ENCODE peak calls at places on chromosome 22, in six cellular contexts. One of them, this sample, is unnamed. For H3K4me1, the result is how much of the 10 kb centered on the place peaks cover.

GRCh38 chr22:49094151-49094550 is 733.5 kb downstream of the BRD1 start:
- DNase-seq in A549: no peak
- DNase-seq in body of pancreas: no peak
- DNase-seq in left ventricle myocardium inferior: no peak
- DNase-seq in transverse colon: no peak
- DNase-seq in heart right ventricle: no peak
- DNase-seq in this sample: no peak

GRCh38 chr22:20765938-20766337 is 8.0 kb upstream of the SERPIND1 start:
- DNase-seq in body of pancreas: no peak
- DNase-seq in transverse colon: no peak
- DNase-seq in A549: no peak
- DNase-seq in heart right ventricle: no peak
- DNase-seq in left ventricle myocardium inferior: no peak
- DNase-seq in this sample: no peak

GRCh38 chr22:23180893-23181762 is 819 bp downstream of the BCR start:
- DNase-seq in A549: peak
- DNase-seq in heart right ventricle: no peak
- DNase-seq in body of pancreas: peak
- DNase-seq in left ventricle myocardium inferior: peak
- DNase-seq in transverse colon: peak
- DNase-seq in this sample: no peak

GRCh38 chr22:45548991-45549736 is 46.5 kb downstream of the FBLN1 start:
- DNase-seq in heart right ventricle: no peak
- DNase-seq in body of pancreas: no peak
- DNase-seq in transverse colon: peak
- DNase-seq in A549: peak
- DNase-seq in left ventricle myocardium inferior: peak
- DNase-seq in this sample: peak

GRCh38 chr22:23117890-23118646 is 23.7 kb downstream of the RSPH14 start:
- DNase-seq in heart right ventricle: no peak
- DNase-seq in body of pancreas: no peak
- DNase-seq in left ventricle myocardium inferior: no peak
- DNase-seq in A549: no peak
- DNase-seq in transverse colon: no peak
- DNase-seq in this sample: peak

GRCh38 chr22:46002757-46003270 is 25.9 kb upstream of the WNT7B start:
- DNase-seq in body of pancreas: no peak
- DNase-seq in left ventricle myocardium inferior: peak
- DNase-seq in heart right ventricle: no peak
- DNase-seq in A549: no peak
- DNase-seq in transverse colon: no peak
- DNase-seq in this sample: peak

GRCh38 chr22:42699281-42699681 is 21.4 kb downstream of the A4GALT start:
- DNase-seq in transverse colon: no peak
- DNase-seq in A549: no peak
- DNase-seq in heart right ventricle: no peak
- DNase-seq in left ventricle myocardium inferior: no peak
- DNase-seq in body of pancreas: no peak
- DNase-seq in this sample: no peak

GRCh38 chr22:22180738-22181514 is 63.7 kb upstream of the VPREB1 start:
- DNase-seq in transverse colon: no peak
- DNase-seq in left ventricle myocardium inferior: no peak
- DNase-seq in A549: no peak
- DNase-seq in heart right ventricle: no peak
- DNase-seq in body of pancreas: no peak
- DNase-seq in this sample: no peak

GRCh38 chr22:23199159-23199558 is 18.9 kb downstream of the BCR start:
- DNase-seq in heart right ventricle: no peak
- DNase-seq in left ventricle myocardium inferior: no peak
- DNase-seq in A549: no peak
- DNase-seq in transverse colon: no peak
- DNase-seq in body of pancreas: no peak
- DNase-seq in this sample: peak

GRCh38 chr22:48575567-48576332 is 1251.9 kb downstream of the BRD1 start:
- DNase-seq in heart right ventricle: no peak
- DNase-seq in A549: no peak
- DNase-seq in left ventricle myocardium inferior: no peak
- DNase-seq in body of pancreas: no peak
- DNase-seq in transverse colon: no peak
- DNase-seq in this sample: peak

GRCh38 chr22:34776827-34777226 is 289.1 kb upstream of the ISX start:
- DNase-seq in transverse colon: no peak
- DNase-seq in heart right ventricle: no peak
- DNase-seq in A549: no peak
- DNase-seq in body of pancreas: no peak
- DNase-seq in left ventricle myocardium inferior: no peak
- DNase-seq in this sample: no peak

GRCh38 chr22:24207264-24208011 is 26.2 kb downstream of the SUSD2 start:
- DNase-seq in body of pancreas: no peak
- DNase-seq in transverse colon: no peak
- DNase-seq in A549: no peak
- DNase-seq in heart right ventricle: no peak
- DNase-seq in left ventricle myocardium inferior: no peak
- DNase-seq in this sample: no peak

GRCh38 chr22:44436656-44437492 is 61.2 kb downstream of the RTL6 start:
- DNase-seq in heart right ventricle: no peak
- DNase-seq in transverse colon: no peak
- DNase-seq in left ventricle myocardium inferior: no peak
- DNase-seq in body of pancreas: no peak
- DNase-seq in A549: no peak
- DNase-seq in this sample: no peak

GRCh38 chr22:49725516-49725915 is 102.2 kb downstream of the BRD1 start:
- DNase-seq in heart right ventricle: no peak
- DNase-seq in A549: no peak
- DNase-seq in transverse colon: no peak
- DNase-seq in left ventricle myocardium inferior: no peak
- DNase-seq in body of pancreas: no peak
- DNase-seq in this sample: no peak

GRCh38 chr22:28172948-28173360 is 253.9 kb upstream of the PITPNB start:
- DNase-seq in transverse colon: no peak
- DNase-seq in A549: no peak
- DNase-seq in body of pancreas: no peak
- DNase-seq in left ventricle myocardium inferior: no peak
- DNase-seq in heart right ventricle: no peak
- DNase-seq in this sample: no peak

GRCh38 chr22:48644108-48644507 is 1183.6 kb downstream of the BRD1 start:
- DNase-seq in left ventricle myocardium inferior: no peak
- DNase-seq in body of pancreas: no peak
- DNase-seq in transverse colon: no peak
- DNase-seq in heart right ventricle: no peak
- DNase-seq in A549: peak
- DNase-seq in this sample: no peak

GRCh38 chr22:33635766-33636165 is 284.5 kb downstream of the LARGE1 start:
- DNase-seq in A549: no peak
- DNase-seq in body of pancreas: no peak
- DNase-seq in left ventricle myocardium inferior: no peak
- DNase-seq in transverse colon: no peak
- DNase-seq in heart right ventricle: no peak
- DNase-seq in this sample: no peak

GRCh38 chr22:40533712-40534378 is 102.7 kb downstream of the MRTFA start:
- DNase-seq in left ventricle myocardium inferior: no peak
- DNase-seq in A549: peak
- DNase-seq in body of pancreas: no peak
- DNase-seq in transverse colon: peak
- DNase-seq in heart right ventricle: no peak
- DNase-seq in this sample: no peak
- H3K4me3 ChIP-seq in left ventricle myocardium inferior: peak
- H3K4me3 ChIP-seq in A549: peak
- H3K4me3 ChIP-seq in body of pancreas: no peak
- H3K4me3 ChIP-seq in transverse colon: peak
- H3K4me3 ChIP-seq in heart right ventricle: no peak
- H3K4me3 ChIP-seq in this sample: peak

GRCh38 chr22:37484115-37485005 is 1.8 kb downstream of the MFNG start:
- DNase-seq in body of pancreas: no peak
- DNase-seq in left ventricle myocardium inferior: peak
- DNase-seq in A549: no peak
- DNase-seq in transverse colon: peak
- DNase-seq in heart right ventricle: peak
- DNase-seq in this sample: peak
- H3K4me1 ChIP-seq in body of pancreas: under half
- H3K4me1 ChIP-seq in left ventricle myocardium inferior: half or more
- H3K4me1 ChIP-seq in A549: under half
- H3K4me1 ChIP-seq in transverse colon: under half
- H3K4me1 ChIP-seq in heart right ventricle: under half
- H3K4me1 ChIP-seq in this sample: under half

DNA sequence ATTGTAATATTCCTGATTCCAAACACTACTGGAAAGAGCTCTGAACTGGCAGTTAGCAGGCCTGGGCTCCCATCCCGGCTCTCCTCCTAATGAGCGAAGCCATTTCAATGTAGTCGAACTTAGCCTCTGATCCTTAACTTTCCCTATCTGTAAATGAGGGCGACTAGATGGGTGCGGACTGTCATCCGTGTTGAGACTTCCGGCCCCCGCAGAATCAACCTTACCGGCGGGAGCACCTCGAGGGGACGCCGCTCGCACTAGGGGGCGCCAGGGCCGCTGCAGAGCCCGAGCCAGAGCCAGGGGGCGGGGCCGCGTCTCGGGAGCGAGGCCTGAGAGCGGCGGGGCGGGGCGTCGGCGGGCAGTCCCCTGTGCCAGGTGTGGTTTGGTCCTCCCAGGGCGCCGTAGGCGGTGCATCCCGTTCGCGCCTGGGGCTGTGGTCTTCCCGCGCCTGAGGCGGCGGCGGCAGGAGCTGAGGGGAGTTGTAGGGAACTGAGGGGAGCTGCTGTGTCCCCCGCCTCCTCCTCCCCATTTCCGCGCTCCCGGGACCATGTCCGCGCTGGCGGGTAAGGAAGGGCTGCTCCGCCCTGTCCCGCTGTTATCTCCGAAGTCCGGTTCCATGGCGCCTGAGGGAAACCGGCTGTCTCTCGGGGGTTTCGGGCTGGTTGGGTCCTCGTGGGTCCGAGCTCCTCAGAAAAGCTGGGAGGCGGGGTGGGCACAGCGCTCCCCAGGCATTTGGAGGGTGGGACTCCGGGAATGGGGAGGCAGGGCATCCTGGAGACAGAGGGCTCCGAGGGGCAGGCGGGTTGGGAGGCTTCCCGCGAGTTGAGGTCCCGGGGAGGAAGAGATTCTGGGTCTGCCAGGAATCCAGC is at the start of gene LIMK2:
- DNase-seq in transverse colon: peak
- DNase-seq in A549: peak
- DNase-seq in heart right ventricle: peak
- DNase-seq in left ventricle myocardium inferior: peak
- DNase-seq in body of pancreas: peak
- DNase-seq in this sample: peak
- H3K27ac ChIP-seq in transverse colon: peak
- H3K27ac ChIP-seq in A549: peak
- H3K27ac ChIP-seq in heart right ventricle: peak
- H3K27ac ChIP-seq in left ventricle myocardium inferior: peak
- H3K27ac ChIP-seq in body of pancreas: peak
- H3K27ac ChIP-seq in this sample: peak

GRCh38 chr22:47247609-47248240 is 485.3 kb downstream of the TBC1D22A start:
- DNase-seq in heart right ventricle: no peak
- DNase-seq in transverse colon: no peak
- DNase-seq in left ventricle myocardium inferior: no peak
- DNase-seq in A549: no peak
- DNase-seq in body of pancreas: no peak
- DNase-seq in this sample: no peak
- H3K4me3 ChIP-seq in heart right ventricle: no peak
- H3K4me3 ChIP-seq in transverse colon: no peak
- H3K4me3 ChIP-seq in left ventricle myocardium inferior: no peak
- H3K4me3 ChIP-seq in A549: no peak
- H3K4me3 ChIP-seq in body of pancreas: no peak
- H3K4me3 ChIP-seq in this sample: no peak

DNA sequence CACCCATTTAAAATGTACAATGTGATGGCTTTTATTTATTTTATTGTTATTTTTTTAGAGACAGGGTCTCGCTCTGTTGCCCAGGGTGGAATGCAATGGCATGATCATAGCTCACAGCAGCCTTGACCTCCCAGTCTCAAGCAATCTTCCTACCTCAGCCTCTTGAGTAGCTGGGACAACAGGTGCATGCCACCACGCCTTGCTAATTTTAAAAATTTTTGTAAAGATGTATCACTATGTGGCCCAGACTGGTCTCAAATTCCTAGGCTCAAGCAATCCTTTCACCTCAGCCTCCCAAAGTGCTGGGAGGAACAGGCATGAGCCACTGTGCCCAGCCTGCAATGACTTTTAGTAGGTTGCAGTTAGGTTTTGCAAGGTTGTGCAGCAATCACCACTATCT is 14.3 kb downstream of the CLDN5 start:
- DNase-seq in body of pancreas: no peak
- DNase-seq in A549: no peak
- DNase-seq in heart right ventricle: no peak
- DNase-seq in transverse colon: no peak
- DNase-seq in left ventricle myocardium inferior: no peak
- DNase-seq in this sample: no peak
- H3K4me1 ChIP-seq in body of pancreas: under half
- H3K4me1 ChIP-seq in A549: under half
- H3K4me1 ChIP-seq in heart right ventricle: under half
- H3K4me1 ChIP-seq in transverse colon: under half
- H3K4me1 ChIP-seq in left ventricle myocardium inferior: under half
- H3K4me1 ChIP-seq in this sample: under half

GRCh38 chr22:38715852-38716251 is 10.1 kb downstream of the GTPBP1 start:
- DNase-seq in heart right ventricle: no peak
- DNase-seq in body of pancreas: no peak
- DNase-seq in left ventricle myocardium inferior: no peak
- DNase-seq in transverse colon: no peak
- DNase-seq in A549: no peak
- DNase-seq in this sample: no peak

GRCh38 chr22:38717244-38717643 is 11.5 kb downstream of the GTPBP1 start:
- DNase-seq in heart right ventricle: no peak
- DNase-seq in A549: no peak
- DNase-seq in left ventricle myocardium inferior: no peak
- DNase-seq in transverse colon: no peak
- DNase-seq in body of pancreas: no peak
- DNase-seq in this sample: no peak

GRCh38 chr22:38716271-38716670 is 10.5 kb downstream of the GTPBP1 start:
- DNase-seq in transverse colon: peak
- DNase-seq in A549: no peak
- DNase-seq in body of pancreas: no peak
- DNase-seq in left ventricle myocardium inferior: no peak
- DNase-seq in heart right ventricle: no peak
- DNase-seq in this sample: no peak

GRCh38 chr22:38715176-38715764 is 9.5 kb downstream of the GTPBP1 start:
- DNase-seq in heart right ventricle: no peak
- DNase-seq in A549: no peak
- DNase-seq in transverse colon: no peak
- DNase-seq in left ventricle myocardium inferior: no peak
- DNase-seq in body of pancreas: no peak
- DNase-seq in this sample: no peak

DNA sequence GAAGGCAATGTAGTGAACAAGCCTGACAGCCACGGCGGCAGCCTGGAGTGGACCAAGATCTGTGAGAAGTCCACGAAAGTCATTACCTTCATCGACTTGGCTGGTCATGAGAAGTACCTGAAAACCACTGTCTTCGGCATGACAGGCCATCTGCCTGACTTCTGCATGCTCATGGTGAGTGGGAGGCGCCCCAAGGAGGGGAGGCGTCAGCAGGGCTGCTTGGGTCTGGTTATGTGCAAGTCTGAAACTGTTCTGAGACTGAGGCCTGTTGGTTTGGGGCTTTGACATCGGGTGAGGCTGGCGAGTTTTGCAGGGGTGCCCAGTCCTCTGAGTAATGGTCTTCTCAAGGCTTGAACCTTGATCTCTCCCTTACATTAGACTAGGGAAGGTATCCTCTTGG is 11.1 kb downstream of the GTPBP1 start:
- DNase-seq in heart right ventricle: no peak
- DNase-seq in left ventricle myocardium inferior: no peak
- DNase-seq in A549: no peak
- DNase-seq in body of pancreas: no peak
- DNase-seq in transverse colon: no peak
- DNase-seq in this sample: no peak
- H3K27ac ChIP-seq in heart right ventricle: no peak
- H3K27ac ChIP-seq in left ventricle myocardium inferior: no peak
- H3K27ac ChIP-seq in A549: no peak
- H3K27ac ChIP-seq in body of pancreas: no peak
- H3K27ac ChIP-seq in transverse colon: no peak
- H3K27ac ChIP-seq in this sample: no peak